ENCODE peak calls at places on chromosomes 16 and 17, in nine cellular contexts. One of them, this sample, is unnamed.

GRCh38 chr16:67430504-67431076 is 331 bp upstream of the HSD11B2 start:
- DNase-seq in A549: peak; percentile 44
- DNase-seq in bronchial epithelial cell: no peak
- DNase-seq in skeletal muscle cell: no peak
- DNase-seq in tibial artery: no peak
- DNase-seq in AG10803: no peak
- DNase-seq in left lung: no peak
- DNase-seq in right lobe of liver: peak; percentile 87
- DNase-seq in psoas muscle: no peak
- DNase-seq in this sample: no peak

GRCh38 chr16:3514621-3515020 is 13.8 kb downstream of the CLUAP1 start:
- DNase-seq in left lung: no peak
- DNase-seq in psoas muscle: no peak
- DNase-seq in A549: no peak
- DNase-seq in right lobe of liver: no peak
- DNase-seq in skeletal muscle cell: peak; percentile 16
- DNase-seq in bronchial epithelial cell: no peak
- DNase-seq in tibial artery: no peak
- DNase-seq in AG10803: peak; percentile 82
- DNase-seq in this sample: no peak

GRCh38 chr17:48231995-48232729 is 124.6 kb downstream of the SNX11 start:
- DNase-seq in bronchial epithelial cell: no peak
- DNase-seq in right lobe of liver: no peak
- DNase-seq in A549: no peak
- DNase-seq in left lung: no peak
- DNase-seq in AG10803: no peak
- DNase-seq in skeletal muscle cell: no peak
- DNase-seq in psoas muscle: no peak
- DNase-seq in tibial artery: no peak
- DNase-seq in this sample: no peak

GRCh38 chr16:12257926-12258561 is 281.5 kb downstream of the SNX29 start:
- DNase-seq in right lobe of liver: peak; percentile 88
- DNase-seq in bronchial epithelial cell: no peak
- DNase-seq in AG10803: no peak
- DNase-seq in left lung: no peak
- DNase-seq in psoas muscle: no peak
- DNase-seq in tibial artery: peak; percentile 45
- DNase-seq in skeletal muscle cell: no peak
- DNase-seq in A549: no peak
- DNase-seq in this sample: no peak

GRCh38 chr17:14833201-14833773 is 431.8 kb downstream of the PMP22 start:
- DNase-seq in bronchial epithelial cell: peak; percentile 95
- DNase-seq in AG10803: peak; percentile 81
- DNase-seq in skeletal muscle cell: peak; percentile 72
- DNase-seq in psoas muscle: no peak
- DNase-seq in left lung: no peak
- DNase-seq in right lobe of liver: no peak
- DNase-seq in A549: no peak
- DNase-seq in tibial artery: no peak
- DNase-seq in this sample: no peak

GRCh38 chr17:36608794-36609497 is 7.6 kb downstream of the MRM1 start:
- DNase-seq in right lobe of liver: no peak
- DNase-seq in skeletal muscle cell: no peak
- DNase-seq in bronchial epithelial cell: peak; percentile 71
- DNase-seq in A549: no peak
- DNase-seq in tibial artery: no peak
- DNase-seq in AG10803: peak; percentile 65
- DNase-seq in left lung: peak; percentile 39
- DNase-seq in psoas muscle: peak; percentile 50
- DNase-seq in this sample: no peak

GRCh38 chr16:56163089-56163488 is 28.2 kb upstream of the GNAO1 start:
- DNase-seq in AG10803: no peak
- DNase-seq in bronchial epithelial cell: no peak
- DNase-seq in right lobe of liver: no peak
- DNase-seq in left lung: no peak
- DNase-seq in skeletal muscle cell: no peak
- DNase-seq in tibial artery: no peak
- DNase-seq in A549: no peak
- DNase-seq in psoas muscle: no peak
- DNase-seq in this sample: no peak

GRCh38 chr17:5508855-5509254 is 22.5 kb downstream of the MIS12 start:
- DNase-seq in right lobe of liver: no peak
- DNase-seq in tibial artery: no peak
- DNase-seq in bronchial epithelial cell: peak; percentile 76
- DNase-seq in AG10803: peak; percentile 50
- DNase-seq in psoas muscle: no peak
- DNase-seq in A549: no peak
- DNase-seq in skeletal muscle cell: peak; percentile 32
- DNase-seq in left lung: no peak
- DNase-seq in this sample: no peak

GRCh38 chr17:64276961-64277505 is 14.0 kb upstream of the TEX2 start:
- DNase-seq in psoas muscle: no peak
- DNase-seq in right lobe of liver: no peak
- DNase-seq in tibial artery: no peak
- DNase-seq in bronchial epithelial cell: no peak
- DNase-seq in left lung: no peak
- DNase-seq in A549: no peak
- DNase-seq in skeletal muscle cell: no peak
- DNase-seq in AG10803: no peak
- DNase-seq in this sample: no peak

GRCh38 chr17:83064732-83065659 is 14.4 kb upstream of the METRNL start:
- DNase-seq in skeletal muscle cell: no peak
- DNase-seq in bronchial epithelial cell: peak; percentile 58
- DNase-seq in tibial artery: peak; percentile 69
- DNase-seq in A549: no peak
- DNase-seq in AG10803: no peak
- DNase-seq in psoas muscle: no peak
- DNase-seq in left lung: peak; percentile 68
- DNase-seq in right lobe of liver: peak; percentile 67
- DNase-seq in this sample: peak; percentile 10

GRCh38 chr17:67422887-67423286 is 45.8 kb downstream of the PITPNC1 start:
- DNase-seq in bronchial epithelial cell: no peak
- DNase-seq in right lobe of liver: peak; percentile 35
- DNase-seq in tibial artery: no peak
- DNase-seq in AG10803: no peak
- DNase-seq in skeletal muscle cell: no peak
- DNase-seq in left lung: no peak
- DNase-seq in A549: no peak
- DNase-seq in psoas muscle: no peak
- DNase-seq in this sample: no peak

GRCh38 chr16:84559311-84559932 is 55.0 kb upstream of the MEAK7 start:
- DNase-seq in skeletal muscle cell: no peak
- DNase-seq in A549: no peak
- DNase-seq in bronchial epithelial cell: no peak
- DNase-seq in tibial artery: no peak
- DNase-seq in AG10803: no peak
- DNase-seq in right lobe of liver: no peak
- DNase-seq in left lung: no peak
- DNase-seq in psoas muscle: no peak
- DNase-seq in this sample: no peak

GRCh38 chr17:71004413-71004812 is 835.1 kb downstream of the KCNJ2 start:
- DNase-seq in left lung: no peak
- DNase-seq in skeletal muscle cell: no peak
- DNase-seq in right lobe of liver: no peak
- DNase-seq in A549: no peak
- DNase-seq in tibial artery: no peak
- DNase-seq in AG10803: peak; percentile 1
- DNase-seq in psoas muscle: no peak
- DNase-seq in bronchial epithelial cell: peak; percentile 13
- DNase-seq in this sample: no peak

GRCh38 chr17:56908061-56908542 is 5.7 kb downstream of the TRIM25 start:
- DNase-seq in AG10803: no peak
- DNase-seq in left lung: peak; percentile 86
- DNase-seq in bronchial epithelial cell: no peak
- DNase-seq in right lobe of liver: peak; percentile 61
- DNase-seq in skeletal muscle cell: no peak
- DNase-seq in psoas muscle: peak; percentile 62
- DNase-seq in A549: no peak
- DNase-seq in tibial artery: peak; percentile 72
- DNase-seq in this sample: peak; percentile 55

GRCh38 chr16:30368792-30369090 is 1.6 kb downstream of the TBC1D10B start:
- DNase-seq in AG10803: no peak
- DNase-seq in bronchial epithelial cell: no peak
- DNase-seq in psoas muscle: no peak
- DNase-seq in A549: no peak
- DNase-seq in right lobe of liver: no peak
- DNase-seq in left lung: no peak
- DNase-seq in tibial artery: no peak
- DNase-seq in skeletal muscle cell: no peak
- DNase-seq in this sample: no peak

GRCh38 chr16:2518823-2519710 is 1.1 kb upstream of the AMDHD2 start:
- DNase-seq in skeletal muscle cell: no peak
- DNase-seq in AG10803: no peak
- DNase-seq in right lobe of liver: peak; percentile 61
- DNase-seq in A549: no peak
- DNase-seq in psoas muscle: peak; percentile 24
- DNase-seq in bronchial epithelial cell: no peak
- DNase-seq in tibial artery: no peak
- DNase-seq in left lung: no peak
- DNase-seq in this sample: peak; percentile 16

GRCh38 chr17:73356561-73357170 is 44.9 kb upstream of the CDC42EP4 start:
- DNase-seq in right lobe of liver: no peak
- DNase-seq in tibial artery: no peak
- DNase-seq in skeletal muscle cell: no peak
- DNase-seq in A549: no peak
- DNase-seq in psoas muscle: no peak
- DNase-seq in AG10803: no peak
- DNase-seq in bronchial epithelial cell: no peak
- DNase-seq in left lung: no peak
- DNase-seq in this sample: no peak

GRCh38 chr17:83058478-83059167 is 20.8 kb upstream of the METRNL start:
- DNase-seq in AG10803: no peak
- DNase-seq in right lobe of liver: peak; percentile 31
- DNase-seq in psoas muscle: no peak
- DNase-seq in A549: no peak
- DNase-seq in left lung: peak; percentile 28
- DNase-seq in bronchial epithelial cell: no peak
- DNase-seq in tibial artery: peak; percentile 57
- DNase-seq in skeletal muscle cell: no peak
- DNase-seq in this sample: no peak

DNA sequence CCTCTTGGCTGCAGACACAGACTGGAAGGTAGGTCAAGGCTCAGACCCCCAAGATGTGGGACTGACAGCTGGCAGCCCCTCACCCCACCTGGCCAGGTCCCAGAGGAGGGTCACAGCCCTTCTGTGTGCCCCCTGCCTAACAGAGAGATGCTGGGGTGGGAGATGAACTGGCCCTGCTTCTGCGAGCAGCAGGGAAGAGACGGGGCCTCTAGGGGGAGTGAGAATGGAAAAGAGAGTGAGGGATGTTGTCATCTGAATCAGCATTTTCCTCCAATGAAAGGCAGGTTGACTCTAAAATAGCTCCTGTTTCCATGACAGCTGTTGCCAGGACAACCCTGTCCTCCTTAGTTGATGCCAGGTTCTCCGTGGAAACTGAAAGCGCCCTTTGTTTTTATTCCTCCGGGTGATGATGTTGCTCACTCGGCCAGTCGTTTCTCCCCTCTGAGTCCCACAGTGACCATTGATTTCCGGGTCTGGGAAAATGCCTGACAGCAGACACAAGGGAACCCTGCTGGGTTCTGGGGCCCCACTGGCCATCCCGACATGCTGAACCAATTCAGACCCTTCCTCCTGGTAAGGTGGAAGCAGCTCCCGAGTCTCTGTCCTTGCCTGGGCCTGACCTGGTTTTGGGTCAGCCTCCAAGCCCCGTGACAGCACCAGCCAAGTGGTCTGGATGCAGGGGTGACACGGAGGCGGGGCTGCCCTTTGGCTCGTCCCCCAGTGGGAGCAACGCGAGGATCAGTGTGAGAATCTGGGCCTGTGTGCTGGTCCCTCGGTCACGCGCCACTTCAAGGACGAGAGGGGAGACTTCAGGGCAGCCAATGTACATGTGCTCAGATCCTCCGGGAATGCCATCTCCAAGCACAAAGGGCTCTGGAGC is 4.7 kb upstream of the NDRG4 start:
- DNase-seq in AG10803: peak; percentile 89
- DNase-seq in skeletal muscle cell: peak; percentile 92
- DNase-seq in left lung: no peak
- DNase-seq in right lobe of liver: peak; percentile 79
- DNase-seq in psoas muscle: peak; percentile 42
- DNase-seq in bronchial epithelial cell: peak; percentile 85
- DNase-seq in A549: peak; percentile 93
- DNase-seq in tibial artery: peak; percentile 77
- DNase-seq in this sample: peak; percentile 95
- H3K4me3 ChIP-seq in AG10803: peak overlapping the region; percentile 22
- H3K4me3 ChIP-seq in skeletal muscle cell: peak overlapping the region; percentile 8
- H3K4me3 ChIP-seq in left lung: no peak overlapping the region
- H3K4me3 ChIP-seq in right lobe of liver: no peak overlapping the region
- H3K4me3 ChIP-seq in psoas muscle: no peak overlapping the region
- H3K4me3 ChIP-seq in bronchial epithelial cell: no peak overlapping the region
- H3K4me3 ChIP-seq in A549: no peak overlapping the region
- H3K4me3 ChIP-seq in tibial artery: no peak overlapping the region
- H3K4me3 ChIP-seq in this sample: peak overlapping the region; percentile 31

DNA sequence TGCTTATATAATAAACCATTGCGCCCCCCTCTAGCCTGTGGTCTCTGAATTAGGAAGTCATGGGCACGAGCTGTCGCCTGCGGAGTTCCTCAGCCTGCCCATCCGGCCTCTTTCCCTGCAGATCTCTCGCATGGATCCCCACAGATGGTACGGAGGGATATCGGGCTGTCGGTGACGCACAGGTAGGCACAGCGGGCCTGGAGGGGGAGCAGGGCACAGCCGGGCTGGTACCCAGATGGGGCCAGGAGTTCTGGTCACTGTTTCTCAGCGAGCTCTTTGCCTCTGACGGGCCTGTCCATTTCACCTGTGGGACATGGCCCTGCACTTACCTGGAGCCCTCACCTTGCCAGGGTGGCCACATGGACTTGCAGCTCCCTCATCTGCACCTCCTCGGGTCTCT is 42.6 kb upstream of the LGALS9 start:
- DNase-seq in psoas muscle: no peak
- DNase-seq in AG10803: no peak
- DNase-seq in bronchial epithelial cell: no peak
- DNase-seq in tibial artery: no peak
- DNase-seq in A549: no peak
- DNase-seq in left lung: no peak
- DNase-seq in right lobe of liver: no peak
- DNase-seq in skeletal muscle cell: no peak
- DNase-seq in this sample: no peak
- H3K4me3 ChIP-seq in psoas muscle: no peak overlapping the region
- H3K4me3 ChIP-seq in AG10803: no peak overlapping the region
- H3K4me3 ChIP-seq in bronchial epithelial cell: no peak overlapping the region
- H3K4me3 ChIP-seq in tibial artery: no peak overlapping the region
- H3K4me3 ChIP-seq in A549: no peak overlapping the region
- H3K4me3 ChIP-seq in left lung: no peak overlapping the region
- H3K4me3 ChIP-seq in right lobe of liver: no peak overlapping the region
- H3K4me3 ChIP-seq in skeletal muscle cell: no peak overlapping the region
- H3K4me3 ChIP-seq in this sample: no peak overlapping the region

GRCh38 chr16:81815429-81815766 is 36.3 kb downstream of the PLCG2 start:
- DNase-seq in AG10803: no peak
- DNase-seq in bronchial epithelial cell: no peak
- DNase-seq in psoas muscle: no peak
- DNase-seq in skeletal muscle cell: no peak
- DNase-seq in left lung: no peak
- DNase-seq in A549: no peak
- DNase-seq in right lobe of liver: no peak
- DNase-seq in tibial artery: no peak
- DNase-seq in this sample: no peak
- H3K4me3 ChIP-seq in AG10803: no peak overlapping the region
- H3K4me3 ChIP-seq in bronchial epithelial cell: no peak overlapping the region
- H3K4me3 ChIP-seq in psoas muscle: no peak overlapping the region
- H3K4me3 ChIP-seq in skeletal muscle cell: no peak overlapping the region
- H3K4me3 ChIP-seq in left lung: no peak overlapping the region
- H3K4me3 ChIP-seq in A549: no peak overlapping the region
- H3K4me3 ChIP-seq in right lobe of liver: no peak overlapping the region
- H3K4me3 ChIP-seq in tibial artery: no peak overlapping the region
- H3K4me3 ChIP-seq in this sample: no peak overlapping the region

GRCh38 chr16:27453476-27453825 is 51.5 kb downstream of the IL21R start:
- DNase-seq in tibial artery: no peak
- DNase-seq in AG10803: no peak
- DNase-seq in left lung: no peak
- DNase-seq in skeletal muscle cell: no peak
- DNase-seq in bronchial epithelial cell: no peak
- DNase-seq in A549: no peak
- DNase-seq in psoas muscle: no peak
- DNase-seq in right lobe of liver: no peak
- DNase-seq in this sample: no peak
- H3K4me3 ChIP-seq in tibial artery: no peak overlapping the region
- H3K4me3 ChIP-seq in AG10803: no peak overlapping the region
- H3K4me3 ChIP-seq in left lung: no peak overlapping the region
- H3K4me3 ChIP-seq in skeletal muscle cell: no peak overlapping the region
- H3K4me3 ChIP-seq in bronchial epithelial cell: no peak overlapping the region
- H3K4me3 ChIP-seq in A549: no peak overlapping the region
- H3K4me3 ChIP-seq in psoas muscle: no peak overlapping the region
- H3K4me3 ChIP-seq in right lobe of liver: no peak overlapping the region
- H3K4me3 ChIP-seq in this sample: no peak overlapping the region

This sample was measured in heart right ventricle.